ENCODE peak calls at places on chromosomes 3 and 15, in seven cellular contexts. H is body of pancreas; O is stomach; V is GM03348; J is DMS79 treated with DMSO at 0.1 percent for 48 hours; R is HFF-Myc; A is stimulated activated CD8-positive, alpha-beta memory T cell treated with anti-CD3 and anti-CD28 coated beads, Interleukin-7, amount 100 ng/mL, for 1 hour. G is an unnamed sample.

GRCh38 chr15:70770863-70771262 is 7.5 kb upstream of the UACA start:
- DNase-seq in H (no peak), O (no peak), V (no peak), J (no peak), R (no peak), A (no peak), G (no peak)

GRCh38 chr3:134704556-134704955 is 53.7 kb upstream of the KY start:
- DNase-seq in H (no peak), O (no peak), V (no peak), J (no peak), R (no peak), A (no peak), G (no peak)

GRCh38 chr15:76678766-76679165 is 226.4 kb downstream of the SCAPER start:
- DNase-seq in H (no peak), O (no peak), V (peak), J (no peak), R (no peak), A (no peak), G (no peak)

GRCh38 chr3:135970500-135971116 is 5.1 kb downstream of the PPP2R3A start:
- DNase-seq in H (no peak), O (no peak), V (peak), J (no peak), R (no peak), A (no peak), G (no peak)

GRCh38 chr15:22963546-22964125 is 16.5 kb downstream of the CYFIP1 start:
- DNase-seq in H (no peak), O (no peak), V (peak), J (no peak), R (no peak), A (no peak), G (no peak)

GRCh38 chr15:74433592-74434259 is at the start of gene SEMA7A:
- DNase-seq in H (peak), O (peak), V (peak), J (peak), R (peak), A (peak), G (peak)

GRCh38 chr3:34367521-34367920 is 569.1 kb downstream of the PDCD6IP start:
- DNase-seq in H (no peak), O (no peak), V (no peak), J (no peak), R (no peak), A (no peak), G (no peak)

GRCh38 chr15:40906101-40906946 is 12.1 kb downstream of the VPS18 start:
- DNase-seq in H (peak), O (peak), V (peak), J (peak), R (peak), A (peak), G (peak)

GRCh38 chr3:36681867-36682266 is 82.5 kb downstream of the DCLK3 start:
- DNase-seq in H (no peak), O (no peak), V (no peak), J (no peak), R (no peak), A (no peak), G (no peak)

GRCh38 chr3:188326111-188326510 is 172.2 kb downstream of the LPP start:
- DNase-seq in H (no peak), O (no peak), V (no peak), J (no peak), R (no peak), A (no peak), G (no peak)

GRCh38 chr15:44066211-44066827 is 128.8 kb downstream of the FRMD5 start:
- DNase-seq in H (peak), O (peak), V (peak), J (peak), R (peak), A (peak), G (peak)

GRCh38 chr3:187717572-187717971 is 15.2 kb upstream of the RTP2 start:
- DNase-seq in H (no peak), O (no peak), V (peak), J (no peak), R (no peak), A (no peak), G (no peak)

GRCh38 chr3:151940481-151940880 is 67.0 kb downstream of the SUCNR1 start:
- DNase-seq in H (no peak), O (no peak), V (no peak), J (no peak), R (no peak), A (no peak), G (no peak)

GRCh38 chr15:43194775-43195174 is 9.6 kb downstream of the CCNDBP1 start:
- DNase-seq in H (no peak), O (no peak), V (no peak), J (no peak), R (no peak), A (no peak), G (no peak)

GRCh38 chr3:115758076-115758763 is 134.9 kb downstream of the GAP43 start:
- DNase-seq in H (no peak), O (no peak), V (no peak), J (peak), R (no peak), A (no peak), G (no peak)

GRCh38 chr3:61158152-61158551 is 93.1 kb downstream of the FHIT start:
- DNase-seq in H (no peak), O (no peak), V (no peak), J (no peak), R (no peak), A (no peak), G (no peak)

GRCh38 chr15:62122249-62122648 is 42.8 kb downstream of the C2CD4B start:
- DNase-seq in H (no peak), O (no peak), V (no peak), J (no peak), R (no peak), A (no peak), G (no peak)

GRCh38 chr3:129360705-129361460 is 67.6 kb downstream of the EFCAB12 start:
- DNase-seq in H (no peak), O (no peak), V (no peak), J (no peak), R (no peak), A (no peak), G (no peak)

GRCh38 chr3:21170964-21171363 is 580.0 kb downstream of the ZNF385D start:
- DNase-seq in H (no peak), O (no peak), V (no peak), J (no peak), R (no peak), A (no peak), G (no peak)

GRCh38 chr15:27124287-27124830 is 153.4 kb downstream of the GABRG3 start:
- DNase-seq in H (no peak), O (no peak), V (no peak), J (peak), R (no peak), A (no peak), G (no peak)

GRCh38 chr3:87260270-87260669 is 16.1 kb downstream of the POU1F1 start:
- DNase-seq in H (peak), O (peak), V (peak), J (peak), R (peak), A (no peak), G (peak)

GRCh38 chr15:39131605-39132004 is 449.3 kb upstream of the THBS1 start:
- DNase-seq in H (no peak), O (no peak), V (no peak), J (no peak), R (no peak), A (no peak), G (no peak)

GRCh38 chr15:89088605-89089315 is 504 bp downstream of the ABHD2 start:
- DNase-seq in H (peak), O (peak), V (no peak), J (no peak), R (no peak), A (no peak), G (no peak)

GRCh38 chr15:60905587-60905986 is 323.5 kb downstream of the RORA start:
- DNase-seq in H (no peak), O (no peak), V (no peak), J (no peak), R (no peak), A (no peak), G (no peak)

GRCh38 chr15:100881573-100882336 is 2.1 kb downstream of the ALDH1A3 start:
- DNase-seq in H (no peak), O (no peak), V (no peak), J (no peak), R (no peak), A (no peak), G (no peak)

GRCh38 chr3:47979070-47979469 is 37.1 kb downstream of the MAP4 start:
- DNase-seq in H (no peak), O (no peak), V (no peak), J (no peak), R (no peak), A (no peak), G (no peak)

GRCh38 chr15:49876401-49877038 is 242.5 kb downstream of the ATP8B4 start:
- DNase-seq in H (peak), O (no peak), V (no peak), J (no peak), R (no peak), A (no peak), G (no peak)

GRCh38 chr3:50515565-50516047 is 12.2 kb upstream of the CACNA2D2 start:
- DNase-seq in H (no peak), O (no peak), V (no peak), J (no peak), R (no peak), A (no peak), G (no peak)

GRCh38 chr3:50237133-50237651 is 1.2 kb downstream of the GNAI2 start:
- DNase-seq in H (no peak), O (no peak), V (peak), J (no peak), R (no peak), A (no peak), G (peak)

GRCh38 chr15:63727542-63727941 is 106.2 kb downstream of the HERC1 start:
- DNase-seq in H (no peak), O (no peak), V (no peak), J (no peak), R (no peak), A (no peak), G (no peak)

GRCh38 chr15:73688455-73688854 is 4.3 kb downstream of the CD276 start:
- DNase-seq in H (no peak), O (no peak), V (no peak), J (no peak), R (no peak), A (no peak), G (no peak)

GRCh38 chr3:3119393-3119851 is 7.3 kb upstream of the TRNT1 start:
- DNase-seq in H (no peak), O (no peak), V (peak), J (no peak), R (peak), A (no peak), G (no peak)

GRCh38 chr3:115834068-115834467 is 210.8 kb downstream of the GAP43 start:
- DNase-seq in H (no peak), O (no peak), V (peak), J (no peak), R (peak), A (no peak), G (peak)

GRCh38 chr3:136818851-136819783 is at the start of gene SLC35G2:
- DNase-seq in H (peak), O (peak), V (peak), J (peak), R (no peak), A (no peak), G (peak)

GRCh38 chr3:128554100-128554464 is 61.1 kb upstream of the GATA2 start:
- DNase-seq in H (no peak), O (no peak), V (no peak), J (no peak), R (no peak), A (no peak), G (peak)

GRCh38 chr3:86245360-86245759 is 745.6 kb downstream of the VGLL3 start:
- DNase-seq in H (no peak), O (no peak), V (no peak), J (no peak), R (no peak), A (no peak), G (no peak)

GRCh38 chr15:82914396-82914795 is 38.1 kb downstream of the HOMER2 start:
- DNase-seq in H (no peak), O (no peak), V (no peak), J (no peak), R (no peak), A (no peak), G (no peak)

GRCh38 chr3:78751266-78751665 is 1016.5 kb downstream of the ROBO1 start:
- DNase-seq in H (no peak), O (no peak), V (no peak), J (no peak), R (no peak), A (no peak), G (no peak)

GRCh38 chr3:23324745-23325144 is 121.6 kb downstream of the UBE2E2 start:
- DNase-seq in H (no peak), O (no peak), V (peak), J (no peak), R (peak), A (no peak), G (peak)